ENCODE peak calls at places on chromosomes 2 and 18, in eight cellular contexts. K, V, X, R, T, I, M and C are unnamed samples.
A peak's percentile ranks its signal among the peaks of the same experiment; 100 is the strongest.

GRCh38 chr2:128375454-128375853 is 56.8 kb upstream of the HS6ST1 start:
- DNase-seq in X (no peak), I (no peak), K (no peak), V (no peak), T (no peak), R (no peak), M (no peak), C (no peak)

GRCh38 chr2:188114014-188114413 is 177.7 kb upstream of the GULP1 start:
- DNase-seq in M (no peak), X (peak; percentile 69), R (no peak), I (no peak), K (peak; percentile 7), T (no peak), V (peak; percentile 2), C (no peak)

GRCh38 chr2:191374366-191374765 is 129.2 kb downstream of the MYO1B start:
- DNase-seq in I (no peak), M (no peak), V (no peak), X (no peak), R (no peak), T (no peak), K (no peak), C (no peak)

GRCh38 chr2:136248242-136248641 is 130.3 kb upstream of the CXCR4 start:
- DNase-seq in V (peak; percentile 77), I (no peak), T (no peak), K (peak; percentile 81), X (peak; percentile 30), R (no peak), M (no peak), C (no peak)

GRCh38 chr2:200405599-200406298 is 99.3 kb downstream of the SPATS2L start:
- DNase-seq in K (peak; percentile 86), R (no peak), X (peak; percentile 93), I (no peak), V (peak; percentile 90), M (no peak), T (peak; percentile 37), C (peak; percentile 68)

GRCh38 chr2:185511925-185512324 is 226.7 kb upstream of the FSIP2 start:
- DNase-seq in I (no peak), T (no peak), R (no peak), K (no peak), V (no peak), X (no peak), M (no peak), C (no peak)

GRCh38 chr2:176092270-176093144 is at the start of gene HOXD13:
- DNase-seq in M (no peak), R (no peak), X (peak; percentile 79), I (no peak), T (no peak), K (no peak), V (no peak), C (no peak)

GRCh38 chr18:56158676-56159075 is 479.7 kb downstream of the TXNL1 start:
- DNase-seq in X (no peak), T (no peak), K (no peak), V (no peak), R (no peak), M (no peak), I (no peak), C (no peak)

GRCh38 chr2:164903214-164903613 is 52.1 kb downstream of the SLC38A11 start:
- DNase-seq in T (no peak), V (peak; percentile 62), X (peak; percentile 56), M (no peak), R (no peak), I (no peak), K (peak; percentile 76), C (no peak)

GRCh38 chr2:129913695-129914495 is 65.6 kb upstream of the RAB6C start:
- DNase-seq in M (no peak), I (no peak), K (no peak), X (no peak), R (no peak), T (no peak), V (no peak), C (no peak)

GRCh38 chr2:217438136-217438535 is 564.7 kb downstream of the TNS1 start:
- DNase-seq in V (peak; percentile 37), M (no peak), T (no peak), R (no peak), K (no peak), X (no peak), I (no peak), C (no peak)

GRCh38 chr18:1052301-1052700 is 147.6 kb downstream of the ADCYAP1 start:
- DNase-seq in R (no peak), V (no peak), X (no peak), K (no peak), T (no peak), I (no peak), M (no peak), C (no peak)

GRCh38 chr2:183359867-183360266 is 235.6 kb downstream of the NUP35 start:
- DNase-seq in R (no peak), I (no peak), M (no peak), X (peak; percentile 24), V (peak; percentile 39), T (no peak), K (peak; percentile 21), C (no peak)

GRCh38 chr2:181778621-181779195 is 98.4 kb upstream of the NEUROD1 start:
- DNase-seq in V (no peak), T (no peak), K (peak; percentile 38), I (no peak), R (no peak), M (no peak), X (peak; percentile 15), C (no peak)

GRCh38 chr2:105399207-105399861 is 483 bp upstream of the FHL2 start:
- DNase-seq in R (no peak), K (no peak), M (no peak), T (no peak), I (no peak), V (no peak), X (no peak), C (no peak)

GRCh38 chr2:239319261-239319661 is 81.6 kb downstream of the HDAC4 start:
- DNase-seq in X (peak; percentile 41), I (no peak), V (peak; percentile 50), T (no peak), R (no peak), K (no peak), M (no peak), C (no peak)

GRCh38 chr2:8754056-8754790 is 72.4 kb downstream of the ID2 start:
- DNase-seq in I (peak; percentile 38), K (peak; percentile 41), X (peak; percentile 45), T (peak; percentile 94), R (no peak), M (no peak), V (peak; percentile 28), C (no peak)

GRCh38 chr2:142189506-142189905 is 58.7 kb upstream of the LRP1B start:
- DNase-seq in V (no peak), R (no peak), K (no peak), M (no peak), I (no peak), T (no peak), X (no peak), C (no peak)

GRCh38 chr2:33728106-33728505 is 129.0 kb upstream of the FAM98A start:
- DNase-seq in M (no peak), I (no peak), X (no peak), T (no peak), R (no peak), V (no peak), K (no peak), C (no peak)

GRCh38 chr18:69444221-69444620 is 43.5 kb downstream of the DOK6 start:
- DNase-seq in K (peak; percentile 47), T (no peak), I (no peak), V (peak; percentile 60), X (peak; percentile 70), R (no peak), M (no peak), C (no peak)

GRCh38 chr2:217356795-217357194 is 496.9 kb upstream of the TNP1 start:
- DNase-seq in R (no peak), X (peak; percentile 53), V (no peak), K (peak; percentile 30), M (no peak), I (peak; percentile 32), T (peak; percentile 78), C (no peak)

GRCh38 chr18:32695534-32695933 is 77.3 kb downstream of the KLHL14 start:
- DNase-seq in R (no peak), V (no peak), T (no peak), X (no peak), I (no peak), M (no peak), K (no peak), C (no peak)

GRCh38 chr18:60506682-60507081 is 134.1 kb upstream of the MC4R start:
- DNase-seq in X (peak; percentile 42), R (no peak), T (no peak), K (no peak), V (peak; percentile 51), M (no peak), I (no peak), C (no peak)

GRCh38 chr2:42923632-42924425 is 131.4 kb upstream of the HAAO start:
- DNase-seq in X (peak; percentile 75), R (no peak), T (no peak), M (no peak), I (no peak), K (peak; percentile 61), V (peak; percentile 68), C (no peak)

GRCh38 chr18:21242141-21243040 is at the start of gene GREB1L:
- DNase-seq in V (peak; percentile 59), X (peak; percentile 90), I (peak; percentile 62), K (peak; percentile 62), T (peak; percentile 72), M (no peak), R (no peak), C (no peak)

GRCh38 chr18:28287146-28287545 is 110.2 kb upstream of the CDH2 start:
- DNase-seq in K (no peak), R (no peak), X (no peak), I (no peak), M (no peak), T (no peak), V (no peak), C (no peak)

GRCh38 chr18:25726278-25726677 is 364.1 kb downstream of the SS18 start:
- DNase-seq in I (no peak), X (peak; percentile 70), K (peak; percentile 11), M (no peak), T (no peak), R (no peak), V (peak; percentile 73), C (no peak)

GRCh38 chr2:116545611-116546010 is 1268.9 kb upstream of the DDX18 start:
- DNase-seq in M (no peak), R (no peak), V (no peak), X (no peak), K (no peak), T (no peak), I (no peak), C (no peak)

GRCh38 chr2:42924436-42924897 is 132.1 kb upstream of the HAAO start:
- DNase-seq in T (no peak), R (no peak), V (no peak), I (no peak), X (no peak), M (no peak), K (no peak), C (no peak)

GRCh38 chr2:98778153-98778552 is 47.2 kb upstream of the MGAT4A start:
- DNase-seq in M (no peak), X (no peak), R (no peak), I (no peak), T (no peak), V (no peak), K (no peak), C (no peak)

GRCh38 chr2:185738679-185739472 is at the start of gene FSIP2:
- DNase-seq in M (no peak), V (peak; percentile 64), R (no peak), T (no peak), X (peak; percentile 47), I (no peak), K (peak; percentile 69), C (peak; percentile 35)

GRCh38 chr2:109428281-109428680 is 185.5 kb downstream of the SEPTIN10 start:
- DNase-seq in T (no peak), K (no peak), I (no peak), V (no peak), X (no peak), R (no peak), M (no peak), C (no peak)

GRCh38 chr18:25282282-25282681 is 69.7 kb downstream of the ZNF521 start:
- DNase-seq in I (no peak), V (no peak), X (no peak), M (no peak), T (no peak), R (no peak), K (no peak), C (no peak)

GRCh38 chr18:7844017-7844416 is 276.9 kb downstream of the PTPRM start:
- DNase-seq in K (peak; percentile 39), M (no peak), X (no peak), I (no peak), V (peak; percentile 53), R (no peak), T (no peak), C (no peak)